ENCODE peak calls at places on chromosomes 4 and X, in six cellular contexts. O, A, N, I, Y and L are unnamed samples.

GRCh38 chr4:106019771-106020170 is 124.5 kb downstream of the NPNT start:
- DNase-seq in O (no peak), A (no peak), N (no peak), I (no peak), Y (peak; percentile 90), L (no peak)

GRCh38 chr4:8039290-8039689 is 99.6 kb upstream of the AFAP1 start:
- DNase-seq in O (no peak), A (no peak), N (no peak), I (no peak), Y (no peak), L (no peak)

GRCh38 chrX:49061916-49062315 is 3.1 kb downstream of the CCDC120 start:
- DNase-seq in O (no peak), A (no peak), N (peak; percentile 5), I (no peak), Y (no peak), L (peak; percentile 50)

GRCh38 chr4:19034089-19034488 is 1012.5 kb upstream of the LCORL start:
- DNase-seq in O (no peak), A (no peak), N (no peak), I (no peak), Y (peak; percentile 14), L (no peak)

GRCh38 chrX:115345654-115346014 is 56.1 kb downstream of the LUZP4 start:
- DNase-seq in O (no peak), A (no peak), N (no peak), I (no peak), Y (peak; percentile 63), L (no peak)

GRCh38 chr4:152957437-152958185 is 21.5 kb downstream of the FHDC1 start:
- DNase-seq in O (no peak), A (no peak), N (no peak), I (no peak), Y (peak; percentile 44), L (no peak)

GRCh38 chrX:65696613-65697012 is 29.2 kb downstream of the MSN start:
- DNase-seq in O (no peak), A (no peak), N (no peak), I (no peak), Y (no peak), L (no peak)

GRCh38 chr4:79673321-79673720 is 265.3 kb upstream of the GK2 start:
- DNase-seq in O (no peak), A (no peak), N (no peak), I (no peak), Y (no peak), L (no peak)

GRCh38 chr4:26076000-26076587 is 162.1 kb downstream of the SMIM20 start:
- DNase-seq in O (peak; percentile 62), A (no peak), N (no peak), I (no peak), Y (peak; percentile 58), L (no peak)

GRCh38 chr4:2378898-2379297 is 39.5 kb downstream of the ZFYVE28 start:
- DNase-seq in O (no peak), A (no peak), N (no peak), I (no peak), Y (no peak), L (no peak)

GRCh38 chrX:9847071-9847470 is 60.8 kb downstream of the SHROOM2 start:
- DNase-seq in O (no peak), A (no peak), N (no peak), I (no peak), Y (peak; percentile 87), L (no peak)

GRCh38 chrX:120517936-120518335 is 42.8 kb downstream of the CUL4B start:
- DNase-seq in O (peak; percentile 59), A (no peak), N (no peak), I (no peak), Y (peak; percentile 18), L (no peak)

GRCh38 chr4:139054791-139055376 is 39.3 kb downstream of the NOCT start:
- DNase-seq in O (no peak), A (no peak), N (no peak), I (no peak), Y (no peak), L (no peak)

GRCh38 chr4:184283659-184284335 is 66.1 kb upstream of the ENPP6 start:
- DNase-seq in O (no peak), A (no peak), N (no peak), I (no peak), Y (no peak), L (no peak)
- H3K27ac ChIP-seq in O (no peak overlapping the region), A (peak overlapping the region; percentile 62), N (no peak overlapping the region), I (no peak overlapping the region), Y (no peak overlapping the region), L (peak overlapping the region; percentile 39)

DNA sequence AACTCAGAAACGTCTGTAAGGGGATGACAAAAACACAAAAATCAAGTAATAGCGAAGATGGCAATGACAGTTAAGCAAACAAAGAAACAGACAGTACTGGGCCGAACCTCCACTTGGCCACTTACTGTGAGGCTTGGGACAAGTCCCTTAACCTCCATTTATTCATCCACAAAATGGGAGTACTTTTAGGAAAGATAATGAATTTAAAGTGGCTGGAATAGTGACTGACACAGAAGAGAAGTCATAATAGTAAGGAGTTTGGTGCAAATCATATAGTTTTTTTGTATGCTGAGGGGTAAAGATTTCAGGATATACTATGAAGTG is 1.4 kb upstream of the TLR6 start:
- DNase-seq in O (no peak), A (no peak), N (no peak), I (no peak), Y (no peak), L (no peak)
- H3K4me3 ChIP-seq in O (no peak overlapping the region), A (no peak overlapping the region), N (no peak overlapping the region), I (no peak overlapping the region), Y (no peak overlapping the region), L (no peak overlapping the region)

DNA sequence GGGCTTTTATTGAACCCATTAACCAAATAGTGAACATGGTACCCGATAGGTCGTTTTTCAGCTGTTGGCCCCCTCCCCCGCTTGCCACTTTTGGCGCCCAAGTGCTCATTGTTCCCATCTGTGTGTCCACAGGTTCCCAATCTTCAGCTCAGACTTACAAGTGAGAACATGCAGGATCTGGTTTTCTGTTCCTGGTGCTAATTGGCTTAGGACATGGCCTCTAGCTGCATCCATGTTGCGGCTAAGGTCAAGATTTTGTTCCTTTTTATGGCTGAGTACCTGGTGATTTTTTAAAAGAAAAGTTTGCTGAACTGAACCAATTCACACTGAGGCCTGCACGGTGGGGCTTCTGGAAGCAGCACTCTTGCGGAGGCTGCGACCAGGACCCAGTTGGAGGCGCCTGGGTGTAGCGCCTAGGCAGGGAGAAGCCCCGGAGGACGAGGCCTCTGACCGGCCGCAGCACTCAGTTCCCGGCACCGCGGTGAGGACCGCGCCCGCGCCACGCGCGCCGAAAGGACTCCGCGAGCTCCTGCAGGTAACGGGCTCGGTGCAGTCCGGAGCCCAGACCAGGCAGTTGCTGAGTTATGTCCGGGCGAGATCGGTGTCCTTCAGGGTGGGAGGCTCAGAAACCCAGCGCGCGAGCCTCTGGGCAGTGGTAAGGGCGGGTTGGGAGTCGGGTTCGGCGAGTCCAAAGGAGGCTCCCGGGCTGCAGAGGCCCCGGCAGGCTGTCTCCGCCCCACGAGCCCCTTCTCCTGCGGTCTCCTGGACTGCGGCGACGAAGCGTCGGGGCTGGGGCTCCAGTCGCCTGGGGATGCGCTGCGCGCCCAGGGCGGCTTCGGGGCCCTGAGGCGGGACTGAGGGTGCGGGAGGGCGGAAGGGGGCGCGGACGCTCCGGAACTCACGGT is 15.8 kb upstream of the SLC25A4 start:
- DNase-seq in O (peak; percentile 13), A (no peak), N (peak; percentile 61), I (peak; percentile 33), Y (peak; percentile 27), L (no peak)
- H3K27ac ChIP-seq in O (no peak overlapping the region), A (no peak overlapping the region), N (peak overlapping the region; percentile 58), I (peak overlapping the region; percentile 54), Y (no peak overlapping the region), L (peak overlapping the region; percentile 62)

DNA sequence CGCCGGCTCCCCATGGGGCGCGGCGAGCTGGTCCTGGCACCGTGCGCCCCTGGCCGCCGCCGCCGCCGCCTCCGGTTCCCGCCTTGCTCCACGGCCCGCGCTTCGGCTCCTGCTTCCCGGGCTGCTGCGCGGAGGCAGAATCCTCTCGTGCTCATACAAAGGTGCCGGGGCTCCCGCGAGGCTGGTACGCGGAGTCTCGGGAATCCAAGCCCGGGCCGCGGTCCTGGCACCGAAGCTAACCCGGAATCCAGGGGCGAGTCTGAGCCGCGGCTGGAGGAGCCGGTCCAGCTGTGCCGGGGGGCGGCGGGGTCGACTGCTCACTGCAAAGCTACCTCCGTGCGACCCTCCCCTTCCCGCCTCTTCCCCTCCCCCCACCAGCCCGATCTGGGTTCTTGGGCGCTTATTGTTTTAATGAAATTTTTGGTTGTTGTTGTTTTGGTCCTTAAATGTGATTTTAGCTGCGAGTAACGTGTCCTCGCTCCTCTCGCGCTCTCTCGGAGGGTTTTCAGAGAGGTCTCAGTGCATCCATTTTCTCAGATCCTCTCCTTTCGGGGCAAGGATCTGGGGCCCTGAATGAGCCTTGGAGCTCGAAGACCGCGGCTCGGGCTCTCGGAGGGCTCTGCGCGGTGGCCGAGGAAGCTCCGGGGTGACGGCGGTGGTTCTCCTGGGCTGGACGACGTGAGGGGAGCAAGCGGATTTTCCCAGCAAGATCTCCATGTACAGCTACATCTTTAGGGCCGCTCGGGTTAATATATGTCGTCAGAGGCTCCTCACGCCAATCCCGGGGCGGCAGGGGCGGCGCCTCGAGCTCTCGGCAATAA is at the start of gene HAND2:
- DNase-seq in O (no peak), A (no peak), N (peak; percentile 80), I (peak; percentile 60), Y (peak; percentile 97), L (no peak)
- H3K4me3 ChIP-seq in O (no peak within 1 kb of the TSS), A (peak within 1 kb of the TSS; percentile 55), N (peak within 1 kb of the TSS; percentile 70), I (peak within 1 kb of the TSS; percentile 63), Y (peak within 1 kb of the TSS; percentile 38), L (peak within 1 kb of the TSS; percentile 87)